ENCODE peak calls at places on chromosomes 4 and X, in nine cellular contexts. One of them, this sample, is unnamed.

GRCh38 chr4:139403457-139403856 is 50.5 kb upstream of the RAB33B start:
- DNase-seq in IMR-90: no peak
- DNase-seq in D341Med: peak
- DNase-seq in NCI-H2029: no peak
- DNase-seq in activated gamma-delta T cell treated with Interleukin-2 at 50 U/mL for 16 hours: no peak
- DNase-seq in stimulated activated CD4-positive, alpha-beta T cell treated with anti-CD3 and anti-CD28 coated beads, Interleukin-4, amount 100 ng/mL, for 48 hours: no peak
- DNase-seq in NAMALWA: peak
- DNase-seq in HFFc6: no peak
- DNase-seq in stimulated activated CD8-positive, alpha-beta memory T cell treated with anti-CD3 and anti-CD28 coated beads, Interleukin-15, amount 100 ng/mL, for 4 hours: no peak
- DNase-seq in this sample: no peak

GRCh38 chrX:8971116-8971515 is 62.8 kb downstream of the FAM9B start:
- DNase-seq in IMR-90: peak
- DNase-seq in D341Med: no peak
- DNase-seq in NCI-H2029: no peak
- DNase-seq in activated gamma-delta T cell treated with Interleukin-2 at 50 U/mL for 16 hours: no peak
- DNase-seq in stimulated activated CD4-positive, alpha-beta T cell treated with anti-CD3 and anti-CD28 coated beads, Interleukin-4, amount 100 ng/mL, for 48 hours: no peak
- DNase-seq in NAMALWA: peak
- DNase-seq in HFFc6: peak
- DNase-seq in stimulated activated CD8-positive, alpha-beta memory T cell treated with anti-CD3 and anti-CD28 coated beads, Interleukin-15, amount 100 ng/mL, for 4 hours: no peak
- DNase-seq in this sample: no peak

GRCh38 chr4:128355301-128355700 is 67.7 kb upstream of the PGRMC2 start:
- DNase-seq in IMR-90: no peak
- DNase-seq in D341Med: no peak
- DNase-seq in NCI-H2029: no peak
- DNase-seq in activated gamma-delta T cell treated with Interleukin-2 at 50 U/mL for 16 hours: no peak
- DNase-seq in stimulated activated CD4-positive, alpha-beta T cell treated with anti-CD3 and anti-CD28 coated beads, Interleukin-4, amount 100 ng/mL, for 48 hours: no peak
- DNase-seq in NAMALWA: no peak
- DNase-seq in HFFc6: no peak
- DNase-seq in stimulated activated CD8-positive, alpha-beta memory T cell treated with anti-CD3 and anti-CD28 coated beads, Interleukin-15, amount 100 ng/mL, for 4 hours: no peak
- DNase-seq in this sample: no peak

GRCh38 chr4:143178923-143179322 is 5.8 kb upstream of the USP38 start:
- DNase-seq in IMR-90: no peak
- DNase-seq in D341Med: no peak
- DNase-seq in NCI-H2029: no peak
- DNase-seq in activated gamma-delta T cell treated with Interleukin-2 at 50 U/mL for 16 hours: no peak
- DNase-seq in stimulated activated CD4-positive, alpha-beta T cell treated with anti-CD3 and anti-CD28 coated beads, Interleukin-4, amount 100 ng/mL, for 48 hours: no peak
- DNase-seq in NAMALWA: no peak
- DNase-seq in HFFc6: no peak
- DNase-seq in stimulated activated CD8-positive, alpha-beta memory T cell treated with anti-CD3 and anti-CD28 coated beads, Interleukin-15, amount 100 ng/mL, for 4 hours: no peak
- DNase-seq in this sample: no peak

GRCh38 chrX:135345328-135345645 is 36.0 kb downstream of the ETDC start:
- DNase-seq in IMR-90: peak
- DNase-seq in D341Med: peak
- DNase-seq in NCI-H2029: no peak
- DNase-seq in activated gamma-delta T cell treated with Interleukin-2 at 50 U/mL for 16 hours: no peak
- DNase-seq in stimulated activated CD4-positive, alpha-beta T cell treated with anti-CD3 and anti-CD28 coated beads, Interleukin-4, amount 100 ng/mL, for 48 hours: no peak
- DNase-seq in NAMALWA: no peak
- DNase-seq in HFFc6: peak
- DNase-seq in stimulated activated CD8-positive, alpha-beta memory T cell treated with anti-CD3 and anti-CD28 coated beads, Interleukin-15, amount 100 ng/mL, for 4 hours: no peak
- DNase-seq in this sample: no peak

GRCh38 chr4:8188743-8189550 is 10.1 kb upstream of the SH3TC1 start:
- DNase-seq in IMR-90: no peak
- DNase-seq in D341Med: no peak
- DNase-seq in NCI-H2029: peak
- DNase-seq in activated gamma-delta T cell treated with Interleukin-2 at 50 U/mL for 16 hours: no peak
- DNase-seq in stimulated activated CD4-positive, alpha-beta T cell treated with anti-CD3 and anti-CD28 coated beads, Interleukin-4, amount 100 ng/mL, for 48 hours: no peak
- DNase-seq in NAMALWA: no peak
- DNase-seq in HFFc6: no peak
- DNase-seq in stimulated activated CD8-positive, alpha-beta memory T cell treated with anti-CD3 and anti-CD28 coated beads, Interleukin-15, amount 100 ng/mL, for 4 hours: no peak
- DNase-seq in this sample: no peak

GRCh38 chrX:39750246-39750790 is 347.4 kb downstream of the BCOR start:
- DNase-seq in IMR-90: no peak
- DNase-seq in D341Med: no peak
- DNase-seq in NCI-H2029: no peak
- DNase-seq in activated gamma-delta T cell treated with Interleukin-2 at 50 U/mL for 16 hours: no peak
- DNase-seq in stimulated activated CD4-positive, alpha-beta T cell treated with anti-CD3 and anti-CD28 coated beads, Interleukin-4, amount 100 ng/mL, for 48 hours: no peak
- DNase-seq in NAMALWA: no peak
- DNase-seq in HFFc6: no peak
- DNase-seq in stimulated activated CD8-positive, alpha-beta memory T cell treated with anti-CD3 and anti-CD28 coated beads, Interleukin-15, amount 100 ng/mL, for 4 hours: no peak
- DNase-seq in this sample: no peak

GRCh38 chr4:78131403-78131802 is 74.3 kb downstream of the FRAS1 start:
- DNase-seq in IMR-90: no peak
- DNase-seq in D341Med: no peak
- DNase-seq in NCI-H2029: no peak
- DNase-seq in activated gamma-delta T cell treated with Interleukin-2 at 50 U/mL for 16 hours: no peak
- DNase-seq in stimulated activated CD4-positive, alpha-beta T cell treated with anti-CD3 and anti-CD28 coated beads, Interleukin-4, amount 100 ng/mL, for 48 hours: no peak
- DNase-seq in NAMALWA: no peak
- DNase-seq in HFFc6: peak
- DNase-seq in stimulated activated CD8-positive, alpha-beta memory T cell treated with anti-CD3 and anti-CD28 coated beads, Interleukin-15, amount 100 ng/mL, for 4 hours: no peak
- DNase-seq in this sample: no peak

GRCh38 chrX:22542641-22543040 is 269.9 kb downstream of the CBLL2 start:
- DNase-seq in IMR-90: peak
- DNase-seq in D341Med: no peak
- DNase-seq in NCI-H2029: no peak
- DNase-seq in activated gamma-delta T cell treated with Interleukin-2 at 50 U/mL for 16 hours: no peak
- DNase-seq in stimulated activated CD4-positive, alpha-beta T cell treated with anti-CD3 and anti-CD28 coated beads, Interleukin-4, amount 100 ng/mL, for 48 hours: no peak
- DNase-seq in NAMALWA: no peak
- DNase-seq in HFFc6: no peak
- DNase-seq in stimulated activated CD8-positive, alpha-beta memory T cell treated with anti-CD3 and anti-CD28 coated beads, Interleukin-15, amount 100 ng/mL, for 4 hours: no peak
- DNase-seq in this sample: no peak

GRCh38 chrX:37353646-37354045 is 4.5 kb downstream of the PRRG1 start:
- DNase-seq in IMR-90: no peak
- DNase-seq in D341Med: no peak
- DNase-seq in NCI-H2029: no peak
- DNase-seq in activated gamma-delta T cell treated with Interleukin-2 at 50 U/mL for 16 hours: no peak
- DNase-seq in stimulated activated CD4-positive, alpha-beta T cell treated with anti-CD3 and anti-CD28 coated beads, Interleukin-4, amount 100 ng/mL, for 48 hours: no peak
- DNase-seq in NAMALWA: no peak
- DNase-seq in HFFc6: no peak
- DNase-seq in stimulated activated CD8-positive, alpha-beta memory T cell treated with anti-CD3 and anti-CD28 coated beads, Interleukin-15, amount 100 ng/mL, for 4 hours: no peak
- DNase-seq in this sample: no peak

GRCh38 chr4:54055494-54055893 is 8.9 kb downstream of the CHIC2 start:
- DNase-seq in IMR-90: no peak
- DNase-seq in D341Med: no peak
- DNase-seq in NCI-H2029: no peak
- DNase-seq in activated gamma-delta T cell treated with Interleukin-2 at 50 U/mL for 16 hours: no peak
- DNase-seq in stimulated activated CD4-positive, alpha-beta T cell treated with anti-CD3 and anti-CD28 coated beads, Interleukin-4, amount 100 ng/mL, for 48 hours: no peak
- DNase-seq in NAMALWA: no peak
- DNase-seq in HFFc6: no peak
- DNase-seq in stimulated activated CD8-positive, alpha-beta memory T cell treated with anti-CD3 and anti-CD28 coated beads, Interleukin-15, amount 100 ng/mL, for 4 hours: no peak
- DNase-seq in this sample: no peak

GRCh38 chr4:151908734-151909497 is 148.1 kb upstream of the GATB start:
- DNase-seq in IMR-90: no peak
- DNase-seq in D341Med: no peak
- DNase-seq in NCI-H2029: no peak
- DNase-seq in activated gamma-delta T cell treated with Interleukin-2 at 50 U/mL for 16 hours: no peak
- DNase-seq in stimulated activated CD4-positive, alpha-beta T cell treated with anti-CD3 and anti-CD28 coated beads, Interleukin-4, amount 100 ng/mL, for 48 hours: no peak
- DNase-seq in NAMALWA: no peak
- DNase-seq in HFFc6: no peak
- DNase-seq in stimulated activated CD8-positive, alpha-beta memory T cell treated with anti-CD3 and anti-CD28 coated beads, Interleukin-15, amount 100 ng/mL, for 4 hours: no peak
- DNase-seq in this sample: no peak

GRCh38 chr4:93144644-93145043 is 683.9 kb upstream of the ATOH1 start:
- DNase-seq in IMR-90: no peak
- DNase-seq in D341Med: no peak
- DNase-seq in NCI-H2029: no peak
- DNase-seq in activated gamma-delta T cell treated with Interleukin-2 at 50 U/mL for 16 hours: no peak
- DNase-seq in stimulated activated CD4-positive, alpha-beta T cell treated with anti-CD3 and anti-CD28 coated beads, Interleukin-4, amount 100 ng/mL, for 48 hours: no peak
- DNase-seq in NAMALWA: no peak
- DNase-seq in HFFc6: no peak
- DNase-seq in stimulated activated CD8-positive, alpha-beta memory T cell treated with anti-CD3 and anti-CD28 coated beads, Interleukin-15, amount 100 ng/mL, for 4 hours: no peak
- DNase-seq in this sample: no peak

GRCh38 chrX:18360867-18361266 is 6.4 kb upstream of the SCML2 start:
- DNase-seq in IMR-90: peak
- DNase-seq in D341Med: no peak
- DNase-seq in NCI-H2029: no peak
- DNase-seq in activated gamma-delta T cell treated with Interleukin-2 at 50 U/mL for 16 hours: no peak
- DNase-seq in stimulated activated CD4-positive, alpha-beta T cell treated with anti-CD3 and anti-CD28 coated beads, Interleukin-4, amount 100 ng/mL, for 48 hours: no peak
- DNase-seq in NAMALWA: no peak
- DNase-seq in HFFc6: peak
- DNase-seq in stimulated activated CD8-positive, alpha-beta memory T cell treated with anti-CD3 and anti-CD28 coated beads, Interleukin-15, amount 100 ng/mL, for 4 hours: no peak
- DNase-seq in this sample: no peak

GRCh38 chr4:55291227-55291629 is 54.8 kb upstream of the SRD5A3 start:
- DNase-seq in IMR-90: no peak
- DNase-seq in D341Med: no peak
- DNase-seq in NCI-H2029: no peak
- DNase-seq in activated gamma-delta T cell treated with Interleukin-2 at 50 U/mL for 16 hours: no peak
- DNase-seq in stimulated activated CD4-positive, alpha-beta T cell treated with anti-CD3 and anti-CD28 coated beads, Interleukin-4, amount 100 ng/mL, for 48 hours: no peak
- DNase-seq in NAMALWA: no peak
- DNase-seq in HFFc6: no peak
- DNase-seq in stimulated activated CD8-positive, alpha-beta memory T cell treated with anti-CD3 and anti-CD28 coated beads, Interleukin-15, amount 100 ng/mL, for 4 hours: no peak
- DNase-seq in this sample: no peak

GRCh38 chr4:27088491-27088890 is 227.8 kb downstream of the STIM2 start:
- DNase-seq in IMR-90: no peak
- DNase-seq in D341Med: no peak
- DNase-seq in NCI-H2029: peak
- DNase-seq in activated gamma-delta T cell treated with Interleukin-2 at 50 U/mL for 16 hours: no peak
- DNase-seq in stimulated activated CD4-positive, alpha-beta T cell treated with anti-CD3 and anti-CD28 coated beads, Interleukin-4, amount 100 ng/mL, for 48 hours: no peak
- DNase-seq in NAMALWA: no peak
- DNase-seq in HFFc6: no peak
- DNase-seq in stimulated activated CD8-positive, alpha-beta memory T cell treated with anti-CD3 and anti-CD28 coated beads, Interleukin-15, amount 100 ng/mL, for 4 hours: no peak
- DNase-seq in this sample: no peak

GRCh38 chr4:161206528-161207080 is 957.2 kb downstream of the FSTL5 start:
- DNase-seq in IMR-90: no peak
- DNase-seq in D341Med: no peak
- DNase-seq in NCI-H2029: no peak
- DNase-seq in activated gamma-delta T cell treated with Interleukin-2 at 50 U/mL for 16 hours: no peak
- DNase-seq in stimulated activated CD4-positive, alpha-beta T cell treated with anti-CD3 and anti-CD28 coated beads, Interleukin-4, amount 100 ng/mL, for 48 hours: no peak
- DNase-seq in NAMALWA: no peak
- DNase-seq in HFFc6: no peak
- DNase-seq in stimulated activated CD8-positive, alpha-beta memory T cell treated with anti-CD3 and anti-CD28 coated beads, Interleukin-15, amount 100 ng/mL, for 4 hours: no peak
- DNase-seq in this sample: no peak

GRCh38 chr4:898869-899555 is 33.1 kb downstream of the GAK start:
- DNase-seq in IMR-90: no peak
- DNase-seq in D341Med: no peak
- DNase-seq in NCI-H2029: no peak
- DNase-seq in activated gamma-delta T cell treated with Interleukin-2 at 50 U/mL for 16 hours: no peak
- DNase-seq in stimulated activated CD4-positive, alpha-beta T cell treated with anti-CD3 and anti-CD28 coated beads, Interleukin-4, amount 100 ng/mL, for 48 hours: no peak
- DNase-seq in NAMALWA: no peak
- DNase-seq in HFFc6: no peak
- DNase-seq in stimulated activated CD8-positive, alpha-beta memory T cell treated with anti-CD3 and anti-CD28 coated beads, Interleukin-15, amount 100 ng/mL, for 4 hours: no peak
- DNase-seq in this sample: no peak

GRCh38 chrX:101057095-101057714 is 5.3 kb upstream of the TRMT2B start:
- DNase-seq in IMR-90: peak
- DNase-seq in D341Med: no peak
- DNase-seq in NCI-H2029: no peak
- DNase-seq in activated gamma-delta T cell treated with Interleukin-2 at 50 U/mL for 16 hours: no peak
- DNase-seq in stimulated activated CD4-positive, alpha-beta T cell treated with anti-CD3 and anti-CD28 coated beads, Interleukin-4, amount 100 ng/mL, for 48 hours: no peak
- DNase-seq in NAMALWA: peak
- DNase-seq in HFFc6: peak
- DNase-seq in stimulated activated CD8-positive, alpha-beta memory T cell treated with anti-CD3 and anti-CD28 coated beads, Interleukin-15, amount 100 ng/mL, for 4 hours: no peak
- DNase-seq in this sample: no peak

GRCh38 chr4:77579406-77580076 is 26.1 kb upstream of the CXCL13 start:
- DNase-seq in IMR-90: peak
- DNase-seq in D341Med: no peak
- DNase-seq in NCI-H2029: no peak
- DNase-seq in activated gamma-delta T cell treated with Interleukin-2 at 50 U/mL for 16 hours: no peak
- DNase-seq in stimulated activated CD4-positive, alpha-beta T cell treated with anti-CD3 and anti-CD28 coated beads, Interleukin-4, amount 100 ng/mL, for 48 hours: no peak
- DNase-seq in NAMALWA: no peak
- DNase-seq in HFFc6: peak
- DNase-seq in stimulated activated CD8-positive, alpha-beta memory T cell treated with anti-CD3 and anti-CD28 coated beads, Interleukin-15, amount 100 ng/mL, for 4 hours: no peak
- DNase-seq in this sample: no peak

GRCh38 chrX:71541546-71542022 is 8.7 kb downstream of the OGT start:
- DNase-seq in IMR-90: peak
- DNase-seq in D341Med: no peak
- DNase-seq in NCI-H2029: no peak
- DNase-seq in activated gamma-delta T cell treated with Interleukin-2 at 50 U/mL for 16 hours: no peak
- DNase-seq in stimulated activated CD4-positive, alpha-beta T cell treated with anti-CD3 and anti-CD28 coated beads, Interleukin-4, amount 100 ng/mL, for 48 hours: no peak
- DNase-seq in NAMALWA: no peak
- DNase-seq in HFFc6: peak
- DNase-seq in stimulated activated CD8-positive, alpha-beta memory T cell treated with anti-CD3 and anti-CD28 coated beads, Interleukin-15, amount 100 ng/mL, for 4 hours: no peak
- DNase-seq in this sample: peak

GRCh38 chr4:142846729-142847606 is 867 bp upstream of the INPP4B start:
- DNase-seq in IMR-90: no peak
- DNase-seq in D341Med: peak
- DNase-seq in NCI-H2029: peak
- DNase-seq in activated gamma-delta T cell treated with Interleukin-2 at 50 U/mL for 16 hours: peak
- DNase-seq in stimulated activated CD4-positive, alpha-beta T cell treated with anti-CD3 and anti-CD28 coated beads, Interleukin-4, amount 100 ng/mL, for 48 hours: peak
- DNase-seq in NAMALWA: no peak
- DNase-seq in HFFc6: peak
- DNase-seq in stimulated activated CD8-positive, alpha-beta memory T cell treated with anti-CD3 and anti-CD28 coated beads, Interleukin-15, amount 100 ng/mL, for 4 hours: peak
- DNase-seq in this sample: peak

GRCh38 chr4:170465434-170465833 is 375.7 kb upstream of the AADAT start:
- DNase-seq in IMR-90: no peak
- DNase-seq in D341Med: no peak
- DNase-seq in NCI-H2029: no peak
- DNase-seq in activated gamma-delta T cell treated with Interleukin-2 at 50 U/mL for 16 hours: no peak
- DNase-seq in stimulated activated CD4-positive, alpha-beta T cell treated with anti-CD3 and anti-CD28 coated beads, Interleukin-4, amount 100 ng/mL, for 48 hours: no peak
- DNase-seq in NAMALWA: no peak
- DNase-seq in HFFc6: no peak
- DNase-seq in stimulated activated CD8-positive, alpha-beta memory T cell treated with anti-CD3 and anti-CD28 coated beads, Interleukin-15, amount 100 ng/mL, for 4 hours: no peak
- DNase-seq in this sample: no peak

GRCh38 chr4:6768539-6768905 is 14.0 kb upstream of the KIAA0232 start:
- DNase-seq in IMR-90: peak
- DNase-seq in D341Med: no peak
- DNase-seq in NCI-H2029: no peak
- DNase-seq in activated gamma-delta T cell treated with Interleukin-2 at 50 U/mL for 16 hours: no peak
- DNase-seq in stimulated activated CD4-positive, alpha-beta T cell treated with anti-CD3 and anti-CD28 coated beads, Interleukin-4, amount 100 ng/mL, for 48 hours: no peak
- DNase-seq in NAMALWA: no peak
- DNase-seq in HFFc6: no peak
- DNase-seq in stimulated activated CD8-positive, alpha-beta memory T cell treated with anti-CD3 and anti-CD28 coated beads, Interleukin-15, amount 100 ng/mL, for 4 hours: no peak
- DNase-seq in this sample: peak

GRCh38 chr4:13762126-13762525 is 134.6 kb upstream of the BOD1L1 start:
- DNase-seq in IMR-90: peak
- DNase-seq in D341Med: no peak
- DNase-seq in NCI-H2029: no peak
- DNase-seq in activated gamma-delta T cell treated with Interleukin-2 at 50 U/mL for 16 hours: no peak
- DNase-seq in stimulated activated CD4-positive, alpha-beta T cell treated with anti-CD3 and anti-CD28 coated beads, Interleukin-4, amount 100 ng/mL, for 48 hours: no peak
- DNase-seq in NAMALWA: no peak
- DNase-seq in HFFc6: no peak
- DNase-seq in stimulated activated CD8-positive, alpha-beta memory T cell treated with anti-CD3 and anti-CD28 coated beads, Interleukin-15, amount 100 ng/mL, for 4 hours: no peak
- DNase-seq in this sample: no peak

GRCh38 chrX:16826207-16826606 is 39.9 kb downstream of the TXLNG start:
- DNase-seq in IMR-90: peak
- DNase-seq in D341Med: peak
- DNase-seq in NCI-H2029: no peak
- DNase-seq in activated gamma-delta T cell treated with Interleukin-2 at 50 U/mL for 16 hours: no peak
- DNase-seq in stimulated activated CD4-positive, alpha-beta T cell treated with anti-CD3 and anti-CD28 coated beads, Interleukin-4, amount 100 ng/mL, for 48 hours: no peak
- DNase-seq in NAMALWA: peak
- DNase-seq in HFFc6: peak
- DNase-seq in stimulated activated CD8-positive, alpha-beta memory T cell treated with anti-CD3 and anti-CD28 coated beads, Interleukin-15, amount 100 ng/mL, for 4 hours: no peak
- DNase-seq in this sample: no peak

GRCh38 chrX:150038977-150039599 is 100.8 kb upstream of the EOLA2 start:
- DNase-seq in IMR-90: peak
- DNase-seq in D341Med: no peak
- DNase-seq in NCI-H2029: no peak
- DNase-seq in activated gamma-delta T cell treated with Interleukin-2 at 50 U/mL for 16 hours: no peak
- DNase-seq in stimulated activated CD4-positive, alpha-beta T cell treated with anti-CD3 and anti-CD28 coated beads, Interleukin-4, amount 100 ng/mL, for 48 hours: no peak
- DNase-seq in NAMALWA: no peak
- DNase-seq in HFFc6: peak
- DNase-seq in stimulated activated CD8-positive, alpha-beta memory T cell treated with anti-CD3 and anti-CD28 coated beads, Interleukin-15, amount 100 ng/mL, for 4 hours: no peak
- DNase-seq in this sample: no peak

GRCh38 chr4:20428410-20429160 is 176.9 kb downstream of the SLIT2 start:
- DNase-seq in IMR-90: peak
- DNase-seq in D341Med: no peak
- DNase-seq in NCI-H2029: no peak
- DNase-seq in activated gamma-delta T cell treated with Interleukin-2 at 50 U/mL for 16 hours: no peak
- DNase-seq in stimulated activated CD4-positive, alpha-beta T cell treated with anti-CD3 and anti-CD28 coated beads, Interleukin-4, amount 100 ng/mL, for 48 hours: no peak
- DNase-seq in NAMALWA: peak
- DNase-seq in HFFc6: no peak
- DNase-seq in stimulated activated CD8-positive, alpha-beta memory T cell treated with anti-CD3 and anti-CD28 coated beads, Interleukin-15, amount 100 ng/mL, for 4 hours: no peak
- DNase-seq in this sample: no peak

GRCh38 chrX:135309430-135309923 is at the start of gene ETDC:
- DNase-seq in IMR-90: no peak
- DNase-seq in D341Med: no peak
- DNase-seq in NCI-H2029: no peak
- DNase-seq in activated gamma-delta T cell treated with Interleukin-2 at 50 U/mL for 16 hours: no peak
- DNase-seq in stimulated activated CD4-positive, alpha-beta T cell treated with anti-CD3 and anti-CD28 coated beads, Interleukin-4, amount 100 ng/mL, for 48 hours: no peak
- DNase-seq in NAMALWA: no peak
- DNase-seq in HFFc6: no peak
- DNase-seq in stimulated activated CD8-positive, alpha-beta memory T cell treated with anti-CD3 and anti-CD28 coated beads, Interleukin-15, amount 100 ng/mL, for 4 hours: no peak
- DNase-seq in this sample: no peak

GRCh38 chr4:37661643-37662221 is 24.4 kb downstream of the RELL1 start:
- DNase-seq in IMR-90: peak
- DNase-seq in D341Med: no peak
- DNase-seq in NCI-H2029: no peak
- DNase-seq in activated gamma-delta T cell treated with Interleukin-2 at 50 U/mL for 16 hours: no peak
- DNase-seq in stimulated activated CD4-positive, alpha-beta T cell treated with anti-CD3 and anti-CD28 coated beads, Interleukin-4, amount 100 ng/mL, for 48 hours: no peak
- DNase-seq in NAMALWA: no peak
- DNase-seq in HFFc6: no peak
- DNase-seq in stimulated activated CD8-positive, alpha-beta memory T cell treated with anti-CD3 and anti-CD28 coated beads, Interleukin-15, amount 100 ng/mL, for 4 hours: no peak
- DNase-seq in this sample: no peak

GRCh38 chrX:40152706-40153334 is 55.1 kb upstream of the BCOR start:
- DNase-seq in IMR-90: no peak
- DNase-seq in D341Med: no peak
- DNase-seq in NCI-H2029: no peak
- DNase-seq in activated gamma-delta T cell treated with Interleukin-2 at 50 U/mL for 16 hours: no peak
- DNase-seq in stimulated activated CD4-positive, alpha-beta T cell treated with anti-CD3 and anti-CD28 coated beads, Interleukin-4, amount 100 ng/mL, for 48 hours: no peak
- DNase-seq in NAMALWA: no peak
- DNase-seq in HFFc6: no peak
- DNase-seq in stimulated activated CD8-positive, alpha-beta memory T cell treated with anti-CD3 and anti-CD28 coated beads, Interleukin-15, amount 100 ng/mL, for 4 hours: no peak
- DNase-seq in this sample: no peak